ENCODE peak calls at places on chromosomes 11 and 22, in ten cellular contexts. K is fibroblast of the aortic adventitia, H is tibial artery, B is neural crest cell, M is NB4, U is gastrocnemius medialis, C is GM20000, F is H9, L is B cell, D is astrocyte of the spinal cord. T is an unnamed sample.
A peak's percentile ranks its signal among the peaks of the same experiment; 100 is the strongest.

GRCh38 chr11:66728760-66729385 is at the start of gene SPTBN2:
- DNase-seq in K (no peak), H (no peak), B (no peak), M (no peak), U (no peak), C (no peak), F (peak; percentile 61), L (no peak), D (no peak), T (no peak)

GRCh38 chr11:94400839-94401772 is at the start of gene GPR83:
- DNase-seq in K (peak; percentile 10), H (no peak), B (peak; percentile 37), M (no peak), U (no peak), C (no peak), F (peak; percentile 64), L (no peak), D (peak; percentile 5), T (peak; percentile 2)

GRCh38 chr11:69296890-69297224 is 2.9 kb downstream of the MYEOV start:
- DNase-seq in K (no peak), H (peak; percentile 28), B (no peak), M (no peak), U (no peak), C (no peak), F (no peak), L (no peak), D (no peak), T (no peak)

GRCh38 chr22:43272869-43273318 is 70.3 kb downstream of the SCUBE1 start:
- DNase-seq in K (no peak), H (no peak), B (no peak), M (no peak), U (no peak), C (no peak), F (peak; percentile 43), L (no peak), D (no peak), T (no peak)

GRCh38 chr11:12321217-12321937 is 56.0 kb upstream of the PARVA start:
- DNase-seq in K (no peak), H (no peak), B (no peak), M (no peak), U (no peak), C (no peak), F (no peak), L (no peak), D (no peak), T (peak; percentile 4)

GRCh38 chr22:37623075-37624016 is 14.7 kb downstream of the GGA1 start:
- DNase-seq in K (peak; percentile 57), H (no peak), B (peak; percentile 77), M (peak; percentile 65), U (peak; percentile 60), C (peak; percentile 82), F (peak; percentile 85), L (peak; percentile 89), D (peak; percentile 36), T (peak; percentile 90)

GRCh38 chr11:133961890-133962289 is 5.1 kb upstream of the IGSF9B start:
- DNase-seq in K (no peak), H (no peak), B (no peak), M (no peak), U (no peak), C (no peak), F (no peak), L (no peak), D (no peak), T (peak; percentile 18)

GRCh38 chr11:120835601-120836228 is 188.2 kb upstream of the TBCEL start:
- DNase-seq in K (no peak), H (no peak), B (no peak), M (no peak), U (no peak), C (peak; percentile 57), F (no peak), L (no peak), D (no peak), T (peak; percentile 50)

GRCh38 chr11:116641561-116642045 is 131.2 kb downstream of the BUD13 start:
- DNase-seq in K (peak; percentile 11), H (no peak), B (peak; percentile 41), M (peak; percentile 42), U (peak; percentile 18), C (peak; percentile 52), F (peak; percentile 83), L (no peak), D (peak; percentile 2), T (peak; percentile 51)
- TF ChIP-seq CTCF in K (peak; percentile 78), H (peak; percentile 24), B (peak; percentile 82), M (peak; percentile 92), U (peak; percentile 50), C (peak; percentile 64), F (peak; percentile 94), L (no peak), D (peak; percentile 78), T (peak; percentile 75)

GRCh38 chr11:70521475-70522260 is 123.3 kb downstream of the CTTN start:
- DNase-seq in K (no peak), H (no peak), B (no peak), M (no peak), U (no peak), C (no peak), F (no peak), L (no peak), D (no peak), T (no peak)

GRCh38 chr11:70517203-70517602 is 118.9 kb downstream of the CTTN start:
- DNase-seq in K (no peak), H (no peak), B (no peak), M (no peak), U (no peak), C (no peak), F (no peak), L (no peak), D (no peak), T (no peak)

GRCh38 chr11:70522261-70522612 is 123.9 kb downstream of the CTTN start:
- DNase-seq in K (no peak), H (no peak), B (no peak), M (no peak), U (no peak), C (no peak), F (no peak), L (no peak), D (no peak), T (no peak)

GRCh38 chr11:70519117-70519516 is 120.8 kb downstream of the CTTN start:
- DNase-seq in K (no peak), H (no peak), B (no peak), M (no peak), U (no peak), C (no peak), F (no peak), L (no peak), D (no peak), T (no peak)

GRCh38 chr11:70517996-70518907 is 119.9 kb downstream of the CTTN start:
- DNase-seq in K (peak; percentile 18), H (no peak), B (no peak), M (no peak), U (no peak), C (no peak), F (peak; percentile 42), L (no peak), D (peak; percentile 64), T (no peak)
- TF ChIP-seq CTCF in K (no peak), H (no peak), B (no peak), M (peak; percentile 2), U (no peak), C (no peak), F (peak; percentile 37), L (no peak), D (no peak), T (no peak)

GRCh38 chr11:122673706-122674105 is 18.2 kb downstream of the UBASH3B start:
- DNase-seq in K (peak; percentile 43), H (no peak), B (no peak), M (no peak), U (no peak), C (no peak), F (no peak), L (no peak), D (no peak), T (no peak)

GRCh38 chr11:122670131-122670530 is 14.6 kb downstream of the UBASH3B start:
- DNase-seq in K (no peak), H (no peak), B (no peak), M (no peak), U (no peak), C (no peak), F (no peak), L (no peak), D (no peak), T (no peak)

GRCh38 chr11:122668562-122669090 is 13.1 kb downstream of the UBASH3B start:
- DNase-seq in K (peak; percentile 64), H (no peak), B (no peak), M (peak; percentile 52), U (no peak), C (no peak), F (no peak), L (no peak), D (peak; percentile 89), T (peak; percentile 33)

GRCh38 chr11:122672892-122673291 is 17.4 kb downstream of the UBASH3B start:
- DNase-seq in K (no peak), H (peak; percentile 54), B (no peak), M (no peak), U (peak; percentile 30), C (no peak), F (no peak), L (no peak), D (no peak), T (no peak)

GRCh38 chr11:122671270-122671906 is 15.9 kb downstream of the UBASH3B start:
- DNase-seq in K (no peak), H (no peak), B (no peak), M (peak; percentile 75), U (no peak), C (no peak), F (no peak), L (no peak), D (no peak), T (no peak)
- TF ChIP-seq CTCF in K (no peak), H (no peak), B (no peak), M (no peak), U (no peak), C (no peak), F (no peak), L (no peak), D (no peak), T (no peak)

GRCh38 chr22:40434745-40435144 is 64.4 kb downstream of the SGSM3 start:
- DNase-seq in K (no peak), H (no peak), B (no peak), M (peak; percentile 38), U (no peak), C (no peak), F (no peak), L (no peak), D (no peak), T (no peak)
- TF ChIP-seq CTCF in K (no peak), H (no peak), B (no peak), M (no peak), U (no peak), C (no peak), F (no peak), L (no peak), D (no peak), T (no peak)